ENCODE peak calls at places on chromosome 2, in ten cellular contexts. H is CD8-positive, alpha-beta T cell; M is mesendoderm; K is stomach; R is heart left ventricle; D is neuronal stem cell; V is aorta; T is adrenal gland; F is MM.1S; Q is psoas muscle. N is an unnamed sample.

GRCh38 chr2:130790808-130791616 is 35.7 kb downstream of the AMER3 start:
- DNase-seq in R (no peak), Q (no peak), T (peak; percentile 37), K (no peak), D (no peak), M (no peak), F (no peak), V (no peak), H (no peak), N (no peak)

GRCh38 chr2:10810175-10811161 is 2.1 kb downstream of the PDIA6 start:
- DNase-seq in K (no peak), F (peak; percentile 30), D (no peak), Q (no peak), H (no peak), V (no peak), M (no peak), T (peak; percentile 53), R (no peak), N (no peak)

GRCh38 chr2:183606718-183607085 is 482.5 kb downstream of the NUP35 start:
- DNase-seq in F (no peak), D (no peak), Q (no peak), M (peak; percentile 12), K (no peak), R (no peak), H (no peak), T (no peak), V (no peak), N (no peak)

GRCh38 chr2:238998775-238999174 is 150.9 kb downstream of the TWIST2 start:
- DNase-seq in T (peak; percentile 54), M (no peak), Q (no peak), K (no peak), H (no peak), D (no peak), R (no peak), V (no peak), F (no peak), N (no peak)

GRCh38 chr2:20677301-20678176 is 10.6 kb downstream of the GDF7 start:
- DNase-seq in M (no peak), F (peak; percentile 61), H (no peak), T (no peak), Q (no peak), K (no peak), R (no peak), D (no peak), V (no peak), N (no peak)

GRCh38 chr2:232367591-232368233 is 10.8 kb upstream of the ALPP start:
- DNase-seq in T (no peak), V (peak; percentile 48), Q (no peak), F (no peak), D (no peak), R (no peak), K (no peak), H (no peak), M (peak; percentile 58), N (no peak)

GRCh38 chr2:140247451-140248205 is 1467.4 kb upstream of the NXPH2 start:
- DNase-seq in V (no peak), Q (no peak), H (no peak), M (no peak), D (no peak), T (no peak), F (no peak), R (no peak), K (no peak), N (no peak)

GRCh38 chr2:187415449-187415848 is 32.6 kb downstream of the CALCRL start:
- DNase-seq in F (no peak), T (no peak), D (no peak), V (no peak), H (no peak), Q (no peak), K (no peak), R (peak; percentile 20), M (no peak), N (no peak)

GRCh38 chr2:207813942-207814341 is 44.2 kb upstream of the FZD5 start:
- DNase-seq in Q (no peak), F (no peak), M (peak; percentile 64), R (no peak), D (no peak), K (no peak), T (no peak), H (no peak), V (no peak), N (no peak)

GRCh38 chr2:187403568-187404260 is 44.3 kb downstream of the CALCRL start:
- DNase-seq in H (no peak), K (no peak), T (no peak), R (no peak), V (no peak), M (no peak), F (no peak), Q (no peak), D (no peak), N (no peak)

GRCh38 chr2:127320586-127321275 is 26.8 kb upstream of the ERCC3 start:
- DNase-seq in Q (no peak), F (no peak), D (no peak), H (no peak), R (no peak), K (no peak), T (no peak), V (no peak), M (no peak), N (no peak)

GRCh38 chr2:219713110-219713509 is 85.7 kb downstream of the SLC4A3 start:
- DNase-seq in M (peak; percentile 83), H (no peak), F (peak; percentile 37), T (no peak), Q (no peak), D (no peak), V (no peak), K (no peak), R (no peak), N (no peak)

GRCh38 chr2:241907171-241907570 is 37.6 kb downstream of the RTP5 start:
- DNase-seq in R (no peak), V (no peak), F (no peak), M (no peak), H (no peak), Q (no peak), D (no peak), T (no peak), K (peak; percentile 20), N (peak; percentile 14)

GRCh38 chr2:100976061-100976460 is 26.0 kb upstream of the RPL31 start:
- DNase-seq in Q (no peak), T (no peak), D (no peak), M (no peak), K (no peak), H (no peak), V (no peak), R (no peak), F (no peak), N (peak; percentile 48)
- H3K27ac ChIP-seq in Q (no peak overlapping the region), T (no peak overlapping the region), D (no peak overlapping the region), M (no peak overlapping the region), K (peak overlapping the region; percentile 62), H (no peak overlapping the region), V (no peak overlapping the region), R (no peak overlapping the region), F (no peak overlapping the region), N (no peak overlapping the region)

GRCh38 chr2:96642564-96643350 is at the start of gene FER1L5:
- DNase-seq in F (no peak), Q (no peak), K (no peak), T (peak; percentile 56), V (no peak), M (peak; percentile 93), H (no peak), R (no peak), D (peak; percentile 67), N (no peak)
- H3K27ac ChIP-seq in F (no peak within 1 kb of the TSS), Q (no peak within 1 kb of the TSS), K (peak within 1 kb of the TSS; percentile 55), T (no peak within 1 kb of the TSS), V (no peak within 1 kb of the TSS), M (no peak within 1 kb of the TSS), H (no peak within 1 kb of the TSS), R (no peak within 1 kb of the TSS), D (peak within 1 kb of the TSS; percentile 84), N (no peak within 1 kb of the TSS)

DNA sequence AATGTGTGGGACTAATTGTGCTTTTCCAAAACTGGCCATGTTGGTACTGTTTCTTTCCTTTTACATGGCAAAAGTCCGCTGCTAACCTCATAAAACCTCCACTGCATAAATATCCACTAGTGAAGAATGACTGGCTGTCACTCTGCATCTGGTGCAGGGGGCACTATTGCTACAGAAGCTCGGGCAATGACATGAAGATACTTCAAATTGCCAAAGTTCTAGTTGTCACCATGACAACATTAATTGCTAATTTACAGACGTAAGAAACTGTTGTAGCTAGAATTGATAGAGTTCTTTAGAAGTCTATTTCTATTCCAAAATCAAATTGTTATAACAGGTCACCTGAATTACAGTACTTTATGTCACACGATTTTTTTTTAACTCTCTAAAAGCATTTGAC is 861 bp downstream of the CFAP210 start:
- DNase-seq in D (no peak), T (no peak), K (no peak), V (no peak), F (no peak), M (peak; percentile 45), R (no peak), Q (no peak), H (no peak), N (no peak)
- H3K27ac ChIP-seq in D (no peak overlapping the region), T (no peak overlapping the region), K (no peak overlapping the region), V (no peak overlapping the region), F (no peak overlapping the region), M (no peak overlapping the region), R (no peak overlapping the region), Q (no peak overlapping the region), H (peak overlapping the region; percentile 86), N (peak overlapping the region; percentile 94)

GRCh38 chr2:12921321-12921720 is 204.6 kb downstream of the TRIB2 start:
- DNase-seq in D (no peak), Q (no peak), M (no peak), T (no peak), K (no peak), R (no peak), H (no peak), F (no peak), V (no peak), N (no peak)

GRCh38 chr2:12923907-12924610 is 207.3 kb downstream of the TRIB2 start:
- DNase-seq in Q (no peak), D (no peak), F (no peak), H (no peak), R (no peak), T (no peak), K (no peak), V (no peak), M (no peak), N (no peak)

GRCh38 chr2:12915792-12916191 is 199.1 kb downstream of the TRIB2 start:
- DNase-seq in M (no peak), H (no peak), T (no peak), V (no peak), R (no peak), Q (no peak), D (no peak), K (no peak), F (no peak), N (no peak)

GRCh38 chr2:12918841-12919445 is 202.2 kb downstream of the TRIB2 start:
- DNase-seq in K (peak; percentile 41), D (no peak), R (peak; percentile 71), F (no peak), Q (peak; percentile 75), V (peak; percentile 78), M (no peak), T (peak; percentile 84), H (no peak), N (no peak)

DNA sequence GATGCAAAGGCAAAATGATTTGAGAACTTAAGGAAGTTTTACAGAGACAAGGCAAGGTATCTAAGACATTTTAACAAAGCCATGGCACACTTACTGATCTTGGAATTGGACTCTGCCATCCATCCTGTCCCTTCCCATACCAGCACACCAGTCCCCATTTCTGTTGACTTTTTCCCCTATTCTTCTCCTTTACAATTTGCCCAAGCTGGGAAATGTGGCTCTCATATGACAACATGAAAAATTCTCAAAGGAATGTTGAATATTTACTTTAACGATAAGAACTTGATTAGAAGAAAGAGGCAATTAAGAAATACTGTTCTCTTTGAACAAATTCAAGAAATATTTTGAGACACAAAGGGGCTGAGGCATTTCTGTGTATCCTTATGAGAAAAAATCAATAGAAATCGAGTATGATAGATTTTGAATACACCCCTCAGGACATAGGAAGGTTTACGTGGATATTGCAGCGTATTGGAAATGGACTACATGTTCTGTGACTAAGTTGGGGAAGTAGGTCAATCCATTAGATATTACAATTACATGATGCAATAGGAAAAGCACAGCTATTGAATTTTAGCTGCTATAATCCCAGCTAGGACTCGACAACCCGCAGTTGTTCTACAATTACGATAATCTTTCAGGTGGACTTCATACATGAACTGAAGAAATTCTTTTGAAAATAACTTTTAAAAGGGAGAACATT is 201.6 kb downstream of the TRIB2 start:
- DNase-seq in R (no peak), D (no peak), M (no peak), K (no peak), Q (no peak), H (no peak), T (no peak), V (no peak), F (no peak), N (no peak)
- H3K27ac ChIP-seq in R (peak overlapping the region; percentile 74), D (no peak overlapping the region), M (no peak overlapping the region), K (peak overlapping the region; percentile 73), Q (peak overlapping the region; percentile 3), H (no peak overlapping the region), T (no peak overlapping the region), V (peak overlapping the region; percentile 67), F (no peak overlapping the region), N (peak overlapping the region; percentile 58)